ENCODE peak calls at places on chromosome 2, in four cellular contexts. One of them, this sample, is unnamed.

GRCh38 chr2:234705108-234705507 is 208.2 kb upstream of the ARL4C start:
- DNase-seq in H1: no peak
- DNase-seq in H9: no peak
- DNase-seq in IMR-90: peak; percentile 85
- DNase-seq in this sample: peak; percentile 73

GRCh38 chr2:19749507-19749836 is 152.3 kb downstream of the TTC32 start:
- DNase-seq in H9: no peak
- DNase-seq in H1: no peak
- DNase-seq in IMR-90: no peak
- DNase-seq in this sample: no peak

GRCh38 chr2:176500921-176501320 is 231.7 kb downstream of the MTX2 start:
- DNase-seq in IMR-90: no peak
- DNase-seq in H1: no peak
- DNase-seq in H9: no peak
- DNase-seq in this sample: no peak

GRCh38 chr2:95379616-95379925 is 22.9 kb upstream of the FAHD2A start:
- DNase-seq in IMR-90: no peak
- DNase-seq in H1: peak; percentile 73
- DNase-seq in H9: peak; percentile 42
- DNase-seq in this sample: no peak

GRCh38 chr2:132582360-132582759 is 87.6 kb downstream of the LYPD1 start:
- DNase-seq in H9: peak; percentile 30
- DNase-seq in IMR-90: peak; percentile 69
- DNase-seq in H1: peak; percentile 43
- DNase-seq in this sample: no peak

GRCh38 chr2:222613715-222614331 is 42.1 kb downstream of the FARSB start:
- DNase-seq in H9: peak; percentile 31
- DNase-seq in IMR-90: peak; percentile 66
- DNase-seq in H1: no peak
- DNase-seq in this sample: peak; percentile 76

GRCh38 chr2:38074047-38074774 is 1.7 kb downstream of the CYP1B1 start:
- DNase-seq in H1: peak; percentile 71
- DNase-seq in IMR-90: no peak
- DNase-seq in H9: peak; percentile 51
- DNase-seq in this sample: peak; percentile 62

GRCh38 chr2:26578581-26578980 is 62.6 kb downstream of the CIB4 start:
- DNase-seq in H1: no peak
- DNase-seq in H9: no peak
- DNase-seq in IMR-90: no peak
- DNase-seq in this sample: no peak

GRCh38 chr2:107137711-107138110 is 251.7 kb upstream of the ST6GAL2 start:
- DNase-seq in IMR-90: no peak
- DNase-seq in H1: no peak
- DNase-seq in H9: no peak
- DNase-seq in this sample: no peak
- H4K5ac ChIP-seq in IMR-90: no peak overlapping the region
- H4K5ac ChIP-seq in H1: no peak overlapping the region
- H4K5ac ChIP-seq in H9: no peak overlapping the region
- H4K5ac ChIP-seq in this sample: no peak overlapping the region

DNA sequence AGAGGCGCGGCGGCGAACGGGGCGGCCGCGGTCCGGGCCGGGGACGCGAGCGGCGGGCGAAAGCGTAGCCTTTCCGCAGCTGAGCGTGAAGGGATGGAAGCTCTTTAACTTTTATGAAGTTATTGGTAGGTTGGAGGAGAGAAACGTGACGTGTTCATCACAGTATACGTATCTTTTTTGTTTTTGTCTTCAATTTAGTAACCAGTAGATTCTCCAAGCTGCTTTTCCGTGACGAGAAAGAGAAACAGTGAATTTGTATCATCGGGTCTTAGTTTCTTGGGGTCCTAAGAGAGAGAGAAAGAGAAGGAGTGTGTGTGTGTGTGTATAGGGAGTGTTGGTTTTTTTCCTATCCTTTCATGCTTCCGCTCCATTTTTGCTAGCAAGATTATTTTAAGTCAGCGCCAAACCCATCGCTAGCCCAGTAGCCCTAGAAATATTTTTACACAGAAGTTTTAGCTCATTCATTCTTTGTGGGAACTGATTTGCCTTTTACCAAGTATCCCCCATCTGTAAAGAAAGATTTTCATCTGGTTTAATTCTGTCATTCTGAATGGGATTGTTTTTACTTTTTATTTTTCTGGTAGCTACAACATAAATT is 669 bp downstream of the ATG4B start:
- DNase-seq in H9: no peak
- DNase-seq in IMR-90: no peak
- DNase-seq in H1: no peak
- DNase-seq in this sample: no peak
- H3K4me1 ChIP-seq in H9: peaks cover 3% of the 10 kb centered on the region
- H3K4me1 ChIP-seq in IMR-90: peaks cover 3% of the 10 kb centered on the region
- H3K4me1 ChIP-seq in H1: peaks cover 8% of the 10 kb centered on the region
- H3K4me1 ChIP-seq in this sample: no peaks in the 10 kb centered on the region

GRCh38 chr2:172712251-172712650 is 23.4 kb upstream of the RAPGEF4 start:
- DNase-seq in H9: no peak
- DNase-seq in IMR-90: no peak
- DNase-seq in H1: no peak
- DNase-seq in this sample: no peak
- H4K5ac ChIP-seq in H9: no peak overlapping the region
- H4K5ac ChIP-seq in IMR-90: no peak overlapping the region
- H4K5ac ChIP-seq in H1: no peak overlapping the region
- H4K5ac ChIP-seq in this sample: no peak overlapping the region

GRCh38 chr2:47519147-47519537 is 116.2 kb downstream of the MSH2 start:
- DNase-seq in IMR-90: no peak
- DNase-seq in H1: no peak
- DNase-seq in H9: no peak
- DNase-seq in this sample: no peak
- H3K4me1 ChIP-seq in IMR-90: peaks cover 2% of the 10 kb centered on the region
- H3K4me1 ChIP-seq in H1: peaks cover 3% of the 10 kb centered on the region
- H3K4me1 ChIP-seq in H9: no peaks in the 10 kb centered on the region
- H3K4me1 ChIP-seq in this sample: peaks cover 13% of the 10 kb centered on the region

GRCh38 chr2:163690896-163691295 is 44.9 kb downstream of the FIGN start:
- DNase-seq in H9: no peak
- DNase-seq in H1: no peak
- DNase-seq in IMR-90: no peak
- DNase-seq in this sample: no peak
- H4K5ac ChIP-seq in H9: no peak overlapping the region
- H4K5ac ChIP-seq in H1: no peak overlapping the region
- H4K5ac ChIP-seq in IMR-90: no peak overlapping the region
- H4K5ac ChIP-seq in this sample: no peak overlapping the region

GRCh38 chr2:233417282-233417681 is 63.0 kb downstream of the DGKD start:
- DNase-seq in IMR-90: no peak
- DNase-seq in H9: no peak
- DNase-seq in H1: no peak
- DNase-seq in this sample: no peak

GRCh38 chr2:233418052-233418760 is 63.9 kb downstream of the DGKD start:
- DNase-seq in H9: no peak
- DNase-seq in H1: peak; percentile 35
- DNase-seq in IMR-90: no peak
- DNase-seq in this sample: no peak

GRCh38 chr2:233416199-233416598 is 61.9 kb downstream of the DGKD start:
- DNase-seq in H9: no peak
- DNase-seq in H1: peak; percentile 20
- DNase-seq in IMR-90: no peak
- DNase-seq in this sample: no peak

GRCh38 chr2:233414777-233415570 is 60.7 kb downstream of the DGKD start:
- DNase-seq in H9: no peak
- DNase-seq in IMR-90: peak; percentile 60
- DNase-seq in H1: peak; percentile 20
- DNase-seq in this sample: no peak

GRCh38 chr2:233416706-233417105 is 62.4 kb downstream of the DGKD start:
- DNase-seq in H1: peak; percentile 35
- DNase-seq in H9: no peak
- DNase-seq in IMR-90: no peak
- DNase-seq in this sample: peak; percentile 27
- H3K4me1 ChIP-seq in H1: no peaks in the 10 kb centered on the region
- H3K4me1 ChIP-seq in H9: peaks cover 8% of the 10 kb centered on the region
- H3K4me1 ChIP-seq in IMR-90: peaks cover 30% of the 10 kb centered on the region
- H3K4me1 ChIP-seq in this sample: peaks cover 7% of the 10 kb centered on the region

GRCh38 chr2:218091743-218092142 is 22.7 kb downstream of the RUFY4 start:
- DNase-seq in H1: no peak
- DNase-seq in IMR-90: no peak
- DNase-seq in H9: no peak
- DNase-seq in this sample: no peak
- H4K5ac ChIP-seq in H1: no peak overlapping the region
- H4K5ac ChIP-seq in IMR-90: no peak overlapping the region
- H4K5ac ChIP-seq in H9: no peak overlapping the region
- H4K5ac ChIP-seq in this sample: no peak overlapping the region

GRCh38 chr2:192448881-192449280 is 254.1 kb upstream of the TMEFF2 start:
- DNase-seq in H9: no peak
- DNase-seq in H1: no peak
- DNase-seq in IMR-90: no peak
- DNase-seq in this sample: no peak

DNA sequence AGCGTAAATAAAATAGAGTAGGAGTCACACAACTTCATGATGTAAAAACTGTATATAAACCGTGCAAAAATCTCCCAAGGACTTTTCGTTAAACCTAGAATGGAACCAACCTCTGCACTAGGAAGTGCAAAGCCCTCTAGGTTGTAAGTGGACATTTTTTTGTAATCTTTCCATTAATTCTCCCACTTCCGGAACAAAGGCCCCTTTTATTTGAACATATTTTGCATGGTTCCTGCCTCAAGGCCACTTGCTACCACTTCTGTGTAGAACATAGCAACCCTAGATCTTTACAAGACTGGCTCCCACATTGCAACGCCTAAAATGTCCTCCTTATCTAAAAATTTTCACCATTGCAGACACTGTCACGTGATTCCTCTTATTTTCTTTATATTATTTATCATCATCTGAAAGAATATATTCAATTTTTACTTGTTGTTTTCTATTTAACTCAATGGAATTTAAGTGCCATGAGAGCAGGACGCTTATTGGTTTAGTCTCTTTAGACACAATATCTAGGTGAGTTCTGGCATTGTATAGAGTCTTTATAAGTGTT is 249.6 kb upstream of the TMEFF2 start:
- DNase-seq in H1: no peak
- DNase-seq in H9: no peak
- DNase-seq in IMR-90: no peak
- DNase-seq in this sample: no peak
- H3K4me1 ChIP-seq in H1: no peaks in the 10 kb centered on the region
- H3K4me1 ChIP-seq in H9: no peaks in the 10 kb centered on the region
- H3K4me1 ChIP-seq in IMR-90: no peaks in the 10 kb centered on the region
- H3K4me1 ChIP-seq in this sample: no peaks in the 10 kb centered on the region

This sample was measured in mesendoderm.